ENCODE peak calls at places on chromosomes 5 and 9, in four cellular contexts. C is Peyer's patch; Q is Calu3; T is CD8-positive, alpha-beta T cell. F is an unnamed sample.

GRCh38 chr9:35914307-35914807 is 5.1 kb downstream of the SPAAR start:
- DNase-seq in C (no peak), Q (peak; percentile 21), T (no peak), F (no peak)

GRCh38 chr9:119289740-119290139 is 79.5 kb downstream of the BRINP1 start:
- DNase-seq in C (peak; percentile 25), Q (no peak), T (no peak), F (peak; percentile 10)

GRCh38 chr9:114001794-114002261 is 76.3 kb downstream of the AMBP start:
- DNase-seq in C (no peak), Q (no peak), T (no peak), F (no peak)

GRCh38 chr5:14417232-14417730 is 164.3 kb upstream of the OTULINL start:
- DNase-seq in C (no peak), Q (no peak), T (no peak), F (peak; percentile 33)

GRCh38 chr5:5270161-5270560 is 130.0 kb downstream of the ADAMTS16 start:
- DNase-seq in C (no peak), Q (no peak), T (no peak), F (no peak)

GRCh38 chr5:101976933-101977332 is 319.2 kb downstream of the SLCO4C1 start:
- DNase-seq in C (no peak), Q (no peak), T (no peak), F (no peak)

GRCh38 chr5:126552614-126553013 is 42.4 kb downstream of the ALDH7A1 start:
- DNase-seq in C (no peak), Q (no peak), T (no peak), F (no peak)

GRCh38 chr5:135535820-135536801 is at the start of gene NEUROG1:
- DNase-seq in C (no peak), Q (no peak), T (no peak), F (no peak)

GRCh38 chr9:75382126-75382525 is 293.8 kb downstream of the OSTF1 start:
- DNase-seq in C (no peak), Q (no peak), T (no peak), F (no peak)

GRCh38 chr5:138315751-138316278 is 15.8 kb downstream of the CDC25C start:
- DNase-seq in C (no peak), Q (no peak), T (no peak), F (no peak)

GRCh38 chr5:139188558-139189270 is 9.5 kb downstream of the SIL1 start:
- DNase-seq in C (no peak), Q (no peak), T (no peak), F (no peak)

GRCh38 chr5:177378884-177379883 is 5.0 kb upstream of the SLC34A1 start:
- DNase-seq in C (no peak), Q (peak; percentile 67), T (no peak), F (peak; percentile 84)

GRCh38 chr9:99466104-99466503 is 244.0 kb downstream of the SEC61B start:
- DNase-seq in C (no peak), Q (no peak), T (no peak), F (no peak)

GRCh38 chr9:93684806-93685553 is 108.6 kb downstream of the PHF2 start:
- DNase-seq in C (no peak), Q (no peak), T (no peak), F (no peak)

GRCh38 chr5:178442361-178443256 is 147.6 kb downstream of the COL23A1 start:
- DNase-seq in C (no peak), Q (no peak), T (no peak), F (no peak)

GRCh38 chr9:27054125-27054524 is 48.7 kb upstream of the LRRC19 start:
- DNase-seq in C (no peak), Q (no peak), T (no peak), F (no peak)

GRCh38 chr9:20621553-20622329 is 558 bp downstream of the MLLT3 start:
- DNase-seq in C (peak; percentile 61), Q (peak; percentile 44), T (peak; percentile 72), F (peak; percentile 61)

GRCh38 chr5:128105203-128105602 is 21.6 kb downstream of the SLC12A2 start:
- DNase-seq in C (no peak), Q (no peak), T (no peak), F (no peak)

GRCh38 chr5:87829214-87829551 is 416.5 kb upstream of the CCNH start:
- DNase-seq in C (no peak), Q (peak; percentile 83), T (no peak), F (no peak)

GRCh38 chr5:161288071-161288470 is 258.5 kb downstream of the GABRB2 start:
- DNase-seq in C (no peak), Q (no peak), T (no peak), F (no peak)

DNA sequence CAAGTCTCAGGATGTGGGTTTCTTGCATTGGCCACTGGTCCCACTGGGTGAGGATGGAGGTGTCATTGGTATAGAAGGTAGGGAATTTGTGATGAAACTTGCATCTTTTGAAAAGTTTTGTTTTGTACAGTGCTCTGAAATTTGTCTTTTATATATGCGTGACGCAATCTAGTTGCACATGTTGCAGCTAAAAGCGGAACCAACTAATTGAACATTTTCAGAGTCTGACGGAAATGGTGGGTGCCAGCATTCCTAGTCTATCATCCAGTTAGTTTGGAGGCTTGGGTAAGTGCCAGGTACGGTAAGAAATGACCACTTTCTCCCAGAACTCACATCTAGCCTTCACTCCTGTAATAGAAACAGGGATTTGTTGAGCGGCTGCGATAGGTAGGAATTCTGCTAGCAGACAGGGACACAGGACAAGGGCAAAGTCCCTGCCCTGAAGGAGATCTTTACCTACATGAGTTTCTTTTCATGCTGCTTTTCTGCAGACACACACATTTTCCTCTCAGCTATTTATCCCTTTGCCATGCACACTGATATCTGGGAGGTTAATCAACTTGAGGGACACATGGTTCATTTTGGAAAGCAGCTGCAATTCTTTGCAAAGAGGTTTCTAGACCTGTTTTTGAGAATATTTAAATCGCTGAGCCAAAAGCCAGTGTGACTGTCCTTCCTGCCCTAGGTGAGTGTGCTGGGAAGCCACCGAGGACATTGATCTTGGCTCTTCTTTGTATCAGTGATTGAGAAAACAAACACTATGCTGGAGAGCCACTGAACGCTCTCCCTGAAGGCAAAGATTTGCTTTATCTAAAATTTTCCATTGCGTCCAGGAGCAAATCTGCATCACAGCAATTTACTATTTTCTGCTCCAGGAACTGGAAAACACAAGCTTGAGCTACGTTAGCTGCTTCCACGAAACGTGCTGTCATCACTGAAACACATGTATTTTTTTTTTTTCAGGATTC is 89.7 kb downstream of the DAP start:
- DNase-seq in C (no peak), Q (no peak), T (no peak), F (no peak)
- TF ChIP-seq CTCF in C (no peak), Q (no peak), T (no peak), F (no peak)

GRCh38 chr9:98201749-98202148 is 9.3 kb upstream of the CORO2A start:
- DNase-seq in C (no peak), Q (no peak), T (no peak), F (no peak)

GRCh38 chr9:98204692-98205091 is 12.3 kb upstream of the CORO2A start:
- DNase-seq in C (no peak), Q (no peak), T (no peak), F (no peak)

GRCh38 chr9:98201102-98201501 is 8.7 kb upstream of the CORO2A start:
- DNase-seq in C (no peak), Q (no peak), T (no peak), F (no peak)

GRCh38 chr9:98202252-98202651 is 9.8 kb upstream of the CORO2A start:
- DNase-seq in C (no peak), Q (no peak), T (no peak), F (no peak)

DNA sequence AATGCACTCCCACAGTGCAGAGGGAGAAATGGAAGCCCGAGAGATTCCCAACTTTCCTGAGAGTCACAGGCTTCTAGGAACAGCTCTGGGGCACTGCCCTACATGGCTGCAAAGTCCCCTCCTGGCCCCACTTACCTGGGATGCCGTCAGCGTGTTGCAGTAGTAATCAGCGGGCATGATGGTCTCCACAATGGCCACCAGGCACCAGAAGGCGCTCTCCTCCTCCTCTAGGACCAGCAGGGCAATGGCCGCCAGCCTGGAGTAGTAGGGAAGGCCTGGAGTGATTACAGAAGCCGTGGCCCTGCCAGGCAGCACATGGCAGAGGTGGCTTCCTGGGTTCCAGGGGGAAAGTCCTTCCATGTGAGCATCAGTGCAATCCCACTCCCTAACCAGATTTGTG is 10.7 kb upstream of the CORO2A start:
- DNase-seq in C (no peak), Q (no peak), T (no peak), F (no peak)
- TF ChIP-seq CTCF in C (no peak), Q (no peak), T (no peak), F (no peak)

GRCh38 chr9:2729003-2729402 is 11.7 kb downstream of the KCNV2 start:
- DNase-seq in C (no peak), Q (no peak), T (no peak), F (peak; percentile 7)

GRCh38 chr9:2726620-2727335 is 9.5 kb downstream of the KCNV2 start:
- DNase-seq in C (no peak), Q (no peak), T (no peak), F (peak; percentile 19)

GRCh38 chr9:2725929-2726328 is 8.6 kb downstream of the KCNV2 start:
- DNase-seq in C (no peak), Q (no peak), T (no peak), F (no peak)

GRCh38 chr9:2729721-2730120 is 12.4 kb downstream of the KCNV2 start:
- DNase-seq in C (no peak), Q (no peak), T (no peak), F (no peak)

GRCh38 chr9:2727966-2728613 is 10.8 kb downstream of the KCNV2 start:
- DNase-seq in C (no peak), Q (peak; percentile 7), T (no peak), F (peak; percentile 71)
- TF ChIP-seq CTCF in C (peak; percentile 50), Q (peak; percentile 24), T (no peak), F (peak; percentile 85)

GRCh38 chr5:66829826-66830225 is 233.6 kb downstream of the MAST4 start:
- DNase-seq in C (no peak), Q (no peak), T (no peak), F (no peak)

GRCh38 chr5:66826696-66827095 is 230.5 kb downstream of the MAST4 start:
- DNase-seq in C (no peak), Q (no peak), T (no peak), F (no peak)

GRCh38 chr5:66828551-66829421 is 232.6 kb downstream of the MAST4 start:
- DNase-seq in C (peak; percentile 67), Q (peak; percentile 14), T (peak; percentile 15), F (peak; percentile 44)

GRCh38 chr5:66828046-66828550 is 231.9 kb downstream of the MAST4 start:
- DNase-seq in C (no peak), Q (no peak), T (no peak), F (no peak)

GRCh38 chr5:66830636-66831035 is 234.4 kb downstream of the MAST4 start:
- DNase-seq in C (no peak), Q (no peak), T (no peak), F (no peak)
- TF ChIP-seq CTCF in C (no peak), Q (no peak), T (no peak), F (peak; percentile 55)

GRCh38 chr5:95847261-95847592 is 24.7 kb upstream of the GLRX start:
- DNase-seq in C (no peak), Q (no peak), T (no peak), F (no peak)
- TF ChIP-seq CTCF in C (no peak), Q (no peak), T (peak; percentile 5), F (peak; percentile 61)

GRCh38 chr9:33185858-33186257 is 18.7 kb upstream of the B4GALT1 start:
- DNase-seq in C (no peak), Q (peak; percentile 25), T (no peak), F (no peak)
- TF ChIP-seq CTCF in C (no peak), Q (no peak), T (no peak), F (no peak)